ENCODE peak calls at places on chromosomes 16 and 17, in ten cellular contexts. One of them, this sample, is unnamed.

GRCh38 chr16:4412159-4412558 is 4.2 kb downstream of the CORO7 start:
- DNase-seq in caudate nucleus: no peak
- DNase-seq in CD4-positive, alpha-beta T cell: no peak
- DNase-seq in HCT116: no peak
- DNase-seq in RWPE1: no peak
- DNase-seq in SK-N-MC: no peak
- DNase-seq in spleen: no peak
- DNase-seq in suprapubic skin: no peak
- DNase-seq in mesenchymal stem cell: no peak
- DNase-seq in pancreas: no peak
- DNase-seq in this sample: no peak

GRCh38 chr16:27401768-27402568 is at the start of gene IL21R:
- DNase-seq in caudate nucleus: peak
- DNase-seq in CD4-positive, alpha-beta T cell: peak
- DNase-seq in HCT116: no peak
- DNase-seq in RWPE1: no peak
- DNase-seq in SK-N-MC: no peak
- DNase-seq in spleen: peak
- DNase-seq in suprapubic skin: no peak
- DNase-seq in mesenchymal stem cell: no peak
- DNase-seq in pancreas: no peak
- DNase-seq in this sample: no peak

GRCh38 chr17:46950997-46951621 is 27.9 kb downstream of the RPRML start:
- DNase-seq in caudate nucleus: peak
- DNase-seq in CD4-positive, alpha-beta T cell: no peak
- DNase-seq in HCT116: no peak
- DNase-seq in RWPE1: no peak
- DNase-seq in SK-N-MC: no peak
- DNase-seq in spleen: no peak
- DNase-seq in suprapubic skin: no peak
- DNase-seq in mesenchymal stem cell: no peak
- DNase-seq in pancreas: no peak
- DNase-seq in this sample: no peak

GRCh38 chr17:58487589-58488427 is at the start of gene HSF5:
- DNase-seq in caudate nucleus: no peak
- DNase-seq in CD4-positive, alpha-beta T cell: peak
- DNase-seq in HCT116: no peak
- DNase-seq in RWPE1: no peak
- DNase-seq in SK-N-MC: no peak
- DNase-seq in spleen: peak
- DNase-seq in suprapubic skin: no peak
- DNase-seq in mesenchymal stem cell: no peak
- DNase-seq in pancreas: no peak
- DNase-seq in this sample: no peak

GRCh38 chr17:70906808-70907207 is 737.5 kb downstream of the KCNJ2 start:
- DNase-seq in caudate nucleus: no peak
- DNase-seq in CD4-positive, alpha-beta T cell: no peak
- DNase-seq in HCT116: no peak
- DNase-seq in RWPE1: no peak
- DNase-seq in SK-N-MC: no peak
- DNase-seq in spleen: no peak
- DNase-seq in suprapubic skin: no peak
- DNase-seq in mesenchymal stem cell: peak
- DNase-seq in pancreas: no peak
- DNase-seq in this sample: no peak

GRCh38 chr17:61389670-61390478 is 9.8 kb upstream of the TBX2 start:
- DNase-seq in caudate nucleus: no peak
- DNase-seq in CD4-positive, alpha-beta T cell: peak
- DNase-seq in HCT116: no peak
- DNase-seq in RWPE1: no peak
- DNase-seq in SK-N-MC: no peak
- DNase-seq in spleen: peak
- DNase-seq in suprapubic skin: no peak
- DNase-seq in mesenchymal stem cell: peak
- DNase-seq in pancreas: no peak
- DNase-seq in this sample: no peak

GRCh38 chr16:4783951-4784336 is 4.2 kb downstream of the SEPTIN12 start:
- DNase-seq in caudate nucleus: no peak
- DNase-seq in CD4-positive, alpha-beta T cell: no peak
- DNase-seq in HCT116: no peak
- DNase-seq in RWPE1: no peak
- DNase-seq in SK-N-MC: no peak
- DNase-seq in spleen: no peak
- DNase-seq in suprapubic skin: no peak
- DNase-seq in mesenchymal stem cell: no peak
- DNase-seq in pancreas: no peak
- DNase-seq in this sample: no peak

GRCh38 chr17:57502696-57503307 is 242.3 kb downstream of the CCDC182 start:
- DNase-seq in caudate nucleus: no peak
- DNase-seq in CD4-positive, alpha-beta T cell: no peak
- DNase-seq in HCT116: no peak
- DNase-seq in RWPE1: no peak
- DNase-seq in SK-N-MC: no peak
- DNase-seq in spleen: no peak
- DNase-seq in suprapubic skin: no peak
- DNase-seq in mesenchymal stem cell: no peak
- DNase-seq in pancreas: no peak
- DNase-seq in this sample: no peak

GRCh38 chr17:45681706-45682105 is 102.4 kb upstream of the CRHR1 start:
- DNase-seq in caudate nucleus: no peak
- DNase-seq in CD4-positive, alpha-beta T cell: no peak
- DNase-seq in HCT116: no peak
- DNase-seq in RWPE1: no peak
- DNase-seq in SK-N-MC: no peak
- DNase-seq in spleen: no peak
- DNase-seq in suprapubic skin: no peak
- DNase-seq in mesenchymal stem cell: no peak
- DNase-seq in pancreas: no peak
- DNase-seq in this sample: no peak

GRCh38 chr16:17067882-17068281 is 402.9 kb downstream of the XYLT1 start:
- DNase-seq in caudate nucleus: no peak
- DNase-seq in CD4-positive, alpha-beta T cell: no peak
- DNase-seq in HCT116: no peak
- DNase-seq in RWPE1: no peak
- DNase-seq in SK-N-MC: no peak
- DNase-seq in spleen: no peak
- DNase-seq in suprapubic skin: no peak
- DNase-seq in mesenchymal stem cell: no peak
- DNase-seq in pancreas: no peak
- DNase-seq in this sample: no peak

GRCh38 chr17:77571562-77571981 is 386.9 kb upstream of the TNRC6C start:
- DNase-seq in caudate nucleus: peak
- DNase-seq in CD4-positive, alpha-beta T cell: no peak
- DNase-seq in HCT116: no peak
- DNase-seq in RWPE1: no peak
- DNase-seq in SK-N-MC: no peak
- DNase-seq in spleen: peak
- DNase-seq in suprapubic skin: no peak
- DNase-seq in mesenchymal stem cell: no peak
- DNase-seq in pancreas: no peak
- DNase-seq in this sample: no peak

GRCh38 chr17:45432405-45433113 is at the start of gene ARHGAP27:
- DNase-seq in caudate nucleus: peak
- DNase-seq in CD4-positive, alpha-beta T cell: no peak
- DNase-seq in HCT116: no peak
- DNase-seq in RWPE1: peak
- DNase-seq in SK-N-MC: no peak
- DNase-seq in spleen: peak
- DNase-seq in suprapubic skin: peak
- DNase-seq in mesenchymal stem cell: peak
- DNase-seq in pancreas: no peak
- DNase-seq in this sample: no peak

GRCh38 chr17:37219876-37220608 is 155.7 kb upstream of the C17orf78 start:
- DNase-seq in caudate nucleus: no peak
- DNase-seq in CD4-positive, alpha-beta T cell: no peak
- DNase-seq in HCT116: no peak
- DNase-seq in RWPE1: no peak
- DNase-seq in SK-N-MC: no peak
- DNase-seq in spleen: no peak
- DNase-seq in suprapubic skin: no peak
- DNase-seq in mesenchymal stem cell: no peak
- DNase-seq in pancreas: no peak
- DNase-seq in this sample: no peak

GRCh38 chr17:37218849-37219248 is 156.9 kb upstream of the C17orf78 start:
- DNase-seq in caudate nucleus: no peak
- DNase-seq in CD4-positive, alpha-beta T cell: no peak
- DNase-seq in HCT116: no peak
- DNase-seq in RWPE1: no peak
- DNase-seq in SK-N-MC: no peak
- DNase-seq in spleen: no peak
- DNase-seq in suprapubic skin: no peak
- DNase-seq in mesenchymal stem cell: no peak
- DNase-seq in pancreas: no peak
- DNase-seq in this sample: no peak

GRCh38 chr17:37220609-37220953 is 155.2 kb upstream of the C17orf78 start:
- DNase-seq in caudate nucleus: peak
- DNase-seq in CD4-positive, alpha-beta T cell: no peak
- DNase-seq in HCT116: peak
- DNase-seq in RWPE1: no peak
- DNase-seq in SK-N-MC: no peak
- DNase-seq in spleen: no peak
- DNase-seq in suprapubic skin: no peak
- DNase-seq in mesenchymal stem cell: peak
- DNase-seq in pancreas: no peak
- DNase-seq in this sample: no peak

GRCh38 chr17:37225458-37225857 is 150.3 kb upstream of the C17orf78 start:
- DNase-seq in caudate nucleus: no peak
- DNase-seq in CD4-positive, alpha-beta T cell: no peak
- DNase-seq in HCT116: no peak
- DNase-seq in RWPE1: no peak
- DNase-seq in SK-N-MC: no peak
- DNase-seq in spleen: no peak
- DNase-seq in suprapubic skin: no peak
- DNase-seq in mesenchymal stem cell: no peak
- DNase-seq in pancreas: no peak
- DNase-seq in this sample: no peak

DNA sequence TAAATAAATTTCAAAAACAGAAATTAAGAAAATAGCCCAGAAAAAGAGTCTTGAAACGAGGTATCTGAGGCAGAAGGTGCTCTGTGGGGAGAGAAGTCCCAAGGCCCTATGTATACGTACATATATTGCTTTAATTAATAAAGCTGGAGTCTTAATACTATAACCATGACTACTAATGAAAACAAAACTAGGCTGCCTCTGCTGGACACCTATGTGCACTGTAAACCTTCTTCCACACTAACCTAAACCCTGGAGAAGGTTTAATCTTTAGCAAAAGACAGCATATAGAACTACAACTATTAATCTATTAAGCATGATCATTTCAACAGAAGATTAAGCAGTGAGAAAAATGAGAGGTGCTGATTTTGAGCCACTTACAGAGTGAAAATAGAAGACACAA is 153.9 kb upstream of the C17orf78 start:
- DNase-seq in caudate nucleus: no peak
- DNase-seq in CD4-positive, alpha-beta T cell: no peak
- DNase-seq in HCT116: no peak
- DNase-seq in RWPE1: no peak
- DNase-seq in SK-N-MC: no peak
- DNase-seq in spleen: no peak
- DNase-seq in suprapubic skin: no peak
- DNase-seq in mesenchymal stem cell: no peak
- DNase-seq in pancreas: no peak
- DNase-seq in this sample: no peak
- H3K27ac ChIP-seq in caudate nucleus: no peak
- H3K27ac ChIP-seq in CD4-positive, alpha-beta T cell: no peak
- H3K27ac ChIP-seq in HCT116: no peak
- H3K27ac ChIP-seq in RWPE1: no peak
- H3K27ac ChIP-seq in SK-N-MC: no peak
- H3K27ac ChIP-seq in spleen: no peak
- H3K27ac ChIP-seq in suprapubic skin: no peak
- H3K27ac ChIP-seq in mesenchymal stem cell: no peak
- H3K27ac ChIP-seq in pancreas: no peak
- H3K27ac ChIP-seq in this sample: no peak

GRCh38 chr16:2988590-2989099 is 8.4 kb upstream of the PKMYT1 start:
- DNase-seq in caudate nucleus: no peak
- DNase-seq in CD4-positive, alpha-beta T cell: no peak
- DNase-seq in HCT116: no peak
- DNase-seq in RWPE1: no peak
- DNase-seq in SK-N-MC: no peak
- DNase-seq in spleen: no peak
- DNase-seq in suprapubic skin: no peak
- DNase-seq in mesenchymal stem cell: no peak
- DNase-seq in pancreas: no peak
- DNase-seq in this sample: no peak
- H3K27ac ChIP-seq in caudate nucleus: no peak
- H3K27ac ChIP-seq in CD4-positive, alpha-beta T cell: no peak
- H3K27ac ChIP-seq in HCT116: no peak
- H3K27ac ChIP-seq in RWPE1: no peak
- H3K27ac ChIP-seq in SK-N-MC: no peak
- H3K27ac ChIP-seq in spleen: no peak
- H3K27ac ChIP-seq in suprapubic skin: no peak
- H3K27ac ChIP-seq in mesenchymal stem cell: no peak
- H3K27ac ChIP-seq in pancreas: no peak
- H3K27ac ChIP-seq in this sample: no peak

DNA sequence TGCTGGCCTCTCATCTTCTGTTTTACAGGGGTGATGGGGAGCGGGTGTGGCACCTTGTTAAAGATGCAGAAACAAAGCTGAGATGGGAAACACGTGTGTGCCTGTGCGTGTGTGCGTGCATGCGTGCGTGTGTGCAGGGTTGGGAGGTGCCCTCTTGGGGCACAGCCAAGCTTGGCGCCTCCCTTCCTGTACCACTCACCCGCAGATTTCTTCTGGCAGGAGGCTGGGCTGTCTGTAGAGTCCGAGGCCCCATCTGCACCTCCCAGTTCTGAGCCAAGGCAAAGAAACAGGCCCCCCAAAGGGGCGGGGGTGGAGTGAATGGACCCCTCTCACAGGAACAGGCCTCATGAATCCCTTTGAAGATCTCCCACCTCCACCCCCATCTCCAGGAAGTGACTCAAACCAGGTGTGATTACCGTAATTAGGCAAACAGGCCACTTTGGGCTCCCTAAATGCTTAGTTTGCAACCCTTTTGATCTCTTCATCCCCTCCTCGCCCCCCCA is 20.9 kb downstream of the TNS4 start:
- DNase-seq in caudate nucleus: no peak
- DNase-seq in CD4-positive, alpha-beta T cell: peak
- DNase-seq in HCT116: no peak
- DNase-seq in RWPE1: peak
- DNase-seq in SK-N-MC: no peak
- DNase-seq in spleen: peak
- DNase-seq in suprapubic skin: no peak
- DNase-seq in mesenchymal stem cell: no peak
- DNase-seq in pancreas: no peak
- DNase-seq in this sample: peak
- H3K27ac ChIP-seq in caudate nucleus: no peak
- H3K27ac ChIP-seq in CD4-positive, alpha-beta T cell: peak
- H3K27ac ChIP-seq in HCT116: peak
- H3K27ac ChIP-seq in RWPE1: peak
- H3K27ac ChIP-seq in SK-N-MC: no peak
- H3K27ac ChIP-seq in spleen: peak
- H3K27ac ChIP-seq in suprapubic skin: peak
- H3K27ac ChIP-seq in mesenchymal stem cell: no peak
- H3K27ac ChIP-seq in pancreas: no peak
- H3K27ac ChIP-seq in this sample: peak

GRCh38 chr17:63844293-63844672 is 1.8 kb upstream of the SMARCD2 start:
- DNase-seq in caudate nucleus: no peak
- DNase-seq in CD4-positive, alpha-beta T cell: no peak
- DNase-seq in HCT116: no peak
- DNase-seq in RWPE1: no peak
- DNase-seq in SK-N-MC: no peak
- DNase-seq in spleen: no peak
- DNase-seq in suprapubic skin: no peak
- DNase-seq in mesenchymal stem cell: no peak
- DNase-seq in pancreas: no peak
- DNase-seq in this sample: no peak
- H3K27ac ChIP-seq in caudate nucleus: no peak
- H3K27ac ChIP-seq in CD4-positive, alpha-beta T cell: no peak
- H3K27ac ChIP-seq in HCT116: peak
- H3K27ac ChIP-seq in RWPE1: no peak
- H3K27ac ChIP-seq in SK-N-MC: no peak
- H3K27ac ChIP-seq in spleen: peak
- H3K27ac ChIP-seq in suprapubic skin: no peak
- H3K27ac ChIP-seq in mesenchymal stem cell: no peak
- H3K27ac ChIP-seq in pancreas: no peak
- H3K27ac ChIP-seq in this sample: no peak